ENCODE peak calls at places on chromosomes 2 and 18, in eight cellular contexts. N, D, V, C, U, A, R and F are unnamed samples.

GRCh38 chr2:38370664-38371063 is 6.4 kb downstream of the ATL2 start:
- DNase-seq in N (no peak), A (no peak), D (no peak), C (no peak), U (no peak), R (no peak), V (no peak), F (no peak)

GRCh38 chr2:18061717-18062116 is 183.2 kb downstream of the KCNS3 start:
- DNase-seq in D (no peak), A (no peak), N (no peak), U (no peak), V (no peak), R (no peak), C (no peak), F (no peak)

GRCh38 chr2:169771612-169772011 is 27.1 kb upstream of the SSB start:
- DNase-seq in U (no peak), C (no peak), D (no peak), A (no peak), R (no peak), N (no peak), V (no peak), F (no peak)

GRCh38 chr2:1283856-1284255 is 129.4 kb upstream of the TPO start:
- DNase-seq in C (no peak), A (no peak), R (no peak), D (no peak), V (no peak), U (no peak), N (no peak), F (no peak)

GRCh38 chr2:222318026-222318711 is 19.4 kb upstream of the PAX3 start:
- DNase-seq in V (peak; percentile 46), D (no peak), C (no peak), R (no peak), U (no peak), A (no peak), N (peak; percentile 83), F (no peak)

GRCh38 chr2:241564596-241565411 is 6.3 kb downstream of the BOK start:
- DNase-seq in D (no peak), C (no peak), V (no peak), R (no peak), N (no peak), U (no peak), A (no peak), F (no peak)

GRCh38 chr2:50773533-50773932 is 258.4 kb downstream of the NRXN1 start:
- DNase-seq in U (no peak), D (no peak), V (no peak), R (no peak), A (no peak), C (no peak), N (no peak), F (no peak)

GRCh38 chr2:817616-818015 is 133.0 kb upstream of the SNTG2 start:
- DNase-seq in U (no peak), N (no peak), D (no peak), V (no peak), R (no peak), C (no peak), A (no peak), F (no peak)

GRCh38 chr18:1663879-1664705 is 759.4 kb downstream of the ADCYAP1 start:
- DNase-seq in V (peak; percentile 66), N (peak; percentile 45), R (no peak), U (peak; percentile 39), A (no peak), C (peak; percentile 55), D (no peak), F (no peak)

DNA sequence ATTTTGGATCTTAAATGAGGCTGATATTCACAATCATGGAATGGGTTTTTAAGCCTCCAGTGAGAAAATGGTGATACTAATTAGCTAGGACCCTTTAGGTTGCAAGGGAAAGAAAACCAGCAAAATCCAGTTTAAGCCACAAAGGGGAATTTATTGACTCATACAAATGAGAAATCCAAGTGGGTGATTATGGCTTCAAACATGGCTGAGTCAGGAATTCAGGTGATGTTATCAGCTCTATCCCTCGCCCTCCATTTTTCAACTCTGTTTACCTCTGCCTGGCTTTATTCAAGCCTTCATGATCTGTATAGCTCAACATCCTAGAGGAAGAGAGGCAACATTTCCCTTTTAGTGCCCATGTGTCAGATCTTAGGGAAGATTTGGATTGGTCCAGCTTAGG is 75.3 kb upstream of the DLX2 start:
- DNase-seq in A (no peak), D (no peak), R (no peak), V (no peak), U (no peak), N (no peak), C (no peak), F (no peak)
- H3K27ac ChIP-seq in A (no peak overlapping the region), D (no peak overlapping the region), R (no peak overlapping the region), V (no peak overlapping the region), U (no peak overlapping the region), N (no peak overlapping the region), C (no peak overlapping the region), F (no peak overlapping the region)

DNA sequence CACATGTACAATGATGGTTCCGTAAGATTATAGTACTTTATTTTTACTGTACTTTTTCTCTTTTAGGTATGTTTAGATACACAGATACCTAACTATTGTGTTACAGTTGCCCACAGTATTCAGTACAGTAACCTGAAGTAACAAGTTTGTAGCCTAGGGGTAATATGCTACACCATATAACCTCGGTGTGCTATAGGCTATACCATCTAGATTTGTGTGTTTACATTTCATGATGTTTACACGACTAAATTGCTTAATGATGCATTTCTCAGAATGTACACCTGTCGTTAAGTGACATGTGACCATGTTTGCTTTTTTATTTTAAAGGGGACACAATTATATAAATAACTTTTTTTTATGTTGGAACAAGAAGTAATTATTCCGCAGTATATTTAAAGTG is 34.5 kb downstream of the PIK3C3 start:
- DNase-seq in V (no peak), R (no peak), A (no peak), N (no peak), U (no peak), C (no peak), D (no peak), F (no peak)
- H3K27ac ChIP-seq in V (no peak overlapping the region), R (no peak overlapping the region), A (no peak overlapping the region), N (no peak overlapping the region), U (no peak overlapping the region), C (no peak overlapping the region), D (no peak overlapping the region), F (no peak overlapping the region)

GRCh38 chr2:177245010-177245422 is 19.5 kb downstream of the NFE2L2 start:
- DNase-seq in V (no peak), D (no peak), C (no peak), N (peak; percentile 53), R (no peak), U (no peak), A (no peak), F (no peak)
- H3K27ac ChIP-seq in V (peak overlapping the region; percentile 47), D (no peak overlapping the region), C (peak overlapping the region; percentile 50), N (peak overlapping the region; percentile 7), R (no peak overlapping the region), U (no peak overlapping the region), A (no peak overlapping the region), F (no peak overlapping the region)

GRCh38 chr2:20232837-20233207 is 7.9 kb upstream of the SDC1 start:
- DNase-seq in N (no peak), R (no peak), U (no peak), C (no peak), A (no peak), V (no peak), D (no peak), F (no peak)

GRCh38 chr2:20231632-20232031 is 6.7 kb upstream of the SDC1 start:
- DNase-seq in R (no peak), N (no peak), D (no peak), A (no peak), U (no peak), V (peak; percentile 30), C (no peak), F (no peak)

GRCh38 chr2:20231159-20231558 is 6.2 kb upstream of the SDC1 start:
- DNase-seq in C (no peak), A (no peak), R (no peak), N (no peak), V (no peak), D (no peak), U (no peak), F (no peak)

GRCh38 chr2:20235655-20236302 is 10.8 kb upstream of the SDC1 start:
- DNase-seq in V (no peak), A (no peak), N (no peak), D (no peak), R (no peak), U (no peak), C (no peak), F (no peak)

DNA sequence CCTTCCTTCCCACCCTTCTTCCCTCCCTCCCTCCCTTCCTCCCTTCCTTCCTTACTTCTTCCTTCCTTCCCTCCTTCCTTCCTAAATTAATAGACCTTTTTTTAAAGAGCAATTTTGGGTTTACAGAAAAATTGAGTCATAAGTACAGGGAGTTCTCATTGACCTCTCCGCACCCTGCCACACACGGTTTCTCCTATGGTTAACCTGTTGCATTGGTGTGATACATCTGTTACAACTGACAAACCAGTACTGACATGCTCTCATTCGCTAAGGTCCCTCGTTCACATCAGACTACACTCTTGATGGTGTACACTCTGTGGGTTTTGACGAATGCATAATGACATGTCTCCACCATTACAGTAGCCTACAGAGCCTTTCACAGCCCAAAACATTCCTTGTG is 11.6 kb upstream of the SDC1 start:
- DNase-seq in V (no peak), C (no peak), D (no peak), N (no peak), A (no peak), U (no peak), R (no peak), F (no peak)
- H3K27ac ChIP-seq in V (no peak overlapping the region), C (no peak overlapping the region), D (no peak overlapping the region), N (no peak overlapping the region), A (no peak overlapping the region), U (no peak overlapping the region), R (no peak overlapping the region), F (no peak overlapping the region)